ENCODE peak calls at places on chromosomes 3 and 15, in ten cellular contexts. One of them, this sample, is unnamed.

GRCh38 chr15:43070249-43070648 is 35.6 kb downstream of the UBR1 start:
- DNase-seq in GM12891: no peak
- DNase-seq in endothelial cell of umbilical vein: no peak
- DNase-seq in heart left ventricle: no peak
- DNase-seq in GM12892: no peak
- DNase-seq in HepG2: no peak
- DNase-seq in upper lobe of left lung: no peak
- DNase-seq in Peyer's patch: no peak
- DNase-seq in uterus: no peak
- DNase-seq in IMR-90: no peak
- DNase-seq in this sample: no peak

GRCh38 chr3:154177406-154177805 is 56.2 kb downstream of the ARHGEF26 start:
- DNase-seq in GM12891: no peak
- DNase-seq in endothelial cell of umbilical vein: no peak
- DNase-seq in heart left ventricle: no peak
- DNase-seq in GM12892: no peak
- DNase-seq in HepG2: no peak
- DNase-seq in upper lobe of left lung: no peak
- DNase-seq in Peyer's patch: no peak
- DNase-seq in uterus: no peak
- DNase-seq in IMR-90: no peak
- DNase-seq in this sample: no peak

GRCh38 chr3:172713316-172713715 is 2.4 kb upstream of the NCEH1 start:
- DNase-seq in GM12891: no peak
- DNase-seq in endothelial cell of umbilical vein: no peak
- DNase-seq in heart left ventricle: no peak
- DNase-seq in GM12892: no peak
- DNase-seq in HepG2: no peak
- DNase-seq in upper lobe of left lung: no peak
- DNase-seq in Peyer's patch: no peak
- DNase-seq in uterus: peak
- DNase-seq in IMR-90: no peak
- DNase-seq in this sample: no peak

GRCh38 chr3:114111060-114111790 is 54.7 kb downstream of the QTRT2 start:
- DNase-seq in GM12891: no peak
- DNase-seq in endothelial cell of umbilical vein: no peak
- DNase-seq in heart left ventricle: no peak
- DNase-seq in GM12892: no peak
- DNase-seq in HepG2: no peak
- DNase-seq in upper lobe of left lung: no peak
- DNase-seq in Peyer's patch: no peak
- DNase-seq in uterus: no peak
- DNase-seq in IMR-90: no peak
- DNase-seq in this sample: no peak

GRCh38 chr3:172461530-172462138 is 13.4 kb upstream of the GHSR start:
- DNase-seq in GM12891: peak
- DNase-seq in endothelial cell of umbilical vein: no peak
- DNase-seq in heart left ventricle: no peak
- DNase-seq in GM12892: no peak
- DNase-seq in HepG2: peak
- DNase-seq in upper lobe of left lung: no peak
- DNase-seq in Peyer's patch: no peak
- DNase-seq in uterus: no peak
- DNase-seq in IMR-90: peak
- DNase-seq in this sample: no peak

GRCh38 chr3:45591547-45591912 is 3.0 kb upstream of the LIMD1 start:
- DNase-seq in GM12891: no peak
- DNase-seq in endothelial cell of umbilical vein: no peak
- DNase-seq in heart left ventricle: no peak
- DNase-seq in GM12892: no peak
- DNase-seq in HepG2: no peak
- DNase-seq in upper lobe of left lung: no peak
- DNase-seq in Peyer's patch: no peak
- DNase-seq in uterus: no peak
- DNase-seq in IMR-90: no peak
- DNase-seq in this sample: no peak

GRCh38 chr3:162287600-162287999 is 791.0 kb downstream of the OTOL1 start:
- DNase-seq in GM12891: no peak
- DNase-seq in endothelial cell of umbilical vein: no peak
- DNase-seq in heart left ventricle: no peak
- DNase-seq in GM12892: no peak
- DNase-seq in HepG2: no peak
- DNase-seq in upper lobe of left lung: no peak
- DNase-seq in Peyer's patch: no peak
- DNase-seq in uterus: no peak
- DNase-seq in IMR-90: no peak
- DNase-seq in this sample: no peak

GRCh38 chr3:30702521-30703404 is 96.4 kb downstream of the TGFBR2 start:
- DNase-seq in GM12891: no peak
- DNase-seq in endothelial cell of umbilical vein: no peak
- DNase-seq in heart left ventricle: no peak
- DNase-seq in GM12892: no peak
- DNase-seq in HepG2: no peak
- DNase-seq in upper lobe of left lung: no peak
- DNase-seq in Peyer's patch: no peak
- DNase-seq in uterus: no peak
- DNase-seq in IMR-90: no peak
- DNase-seq in this sample: no peak

GRCh38 chr3:40310690-40311089 is 1.2 kb downstream of the EIF1B start:
- DNase-seq in GM12891: no peak
- DNase-seq in endothelial cell of umbilical vein: peak
- DNase-seq in heart left ventricle: no peak
- DNase-seq in GM12892: no peak
- DNase-seq in HepG2: no peak
- DNase-seq in upper lobe of left lung: no peak
- DNase-seq in Peyer's patch: no peak
- DNase-seq in uterus: no peak
- DNase-seq in IMR-90: peak
- DNase-seq in this sample: no peak

GRCh38 chr3:40309925-40310635 is 573 bp downstream of the EIF1B start:
- DNase-seq in GM12891: peak
- DNase-seq in endothelial cell of umbilical vein: peak
- DNase-seq in heart left ventricle: peak
- DNase-seq in GM12892: peak
- DNase-seq in HepG2: peak
- DNase-seq in upper lobe of left lung: peak
- DNase-seq in Peyer's patch: peak
- DNase-seq in uterus: peak
- DNase-seq in IMR-90: peak
- DNase-seq in this sample: peak

GRCh38 chr3:40317061-40317676 is 7.7 kb downstream of the EIF1B start:
- DNase-seq in GM12891: peak
- DNase-seq in endothelial cell of umbilical vein: peak
- DNase-seq in heart left ventricle: peak
- DNase-seq in GM12892: no peak
- DNase-seq in HepG2: peak
- DNase-seq in upper lobe of left lung: no peak
- DNase-seq in Peyer's patch: peak
- DNase-seq in uterus: peak
- DNase-seq in IMR-90: peak
- DNase-seq in this sample: peak

GRCh38 chr3:40312661-40313226 is 3.2 kb downstream of the EIF1B start:
- DNase-seq in GM12891: no peak
- DNase-seq in endothelial cell of umbilical vein: no peak
- DNase-seq in heart left ventricle: peak
- DNase-seq in GM12892: no peak
- DNase-seq in HepG2: no peak
- DNase-seq in upper lobe of left lung: no peak
- DNase-seq in Peyer's patch: no peak
- DNase-seq in uterus: no peak
- DNase-seq in IMR-90: peak
- DNase-seq in this sample: no peak

DNA sequence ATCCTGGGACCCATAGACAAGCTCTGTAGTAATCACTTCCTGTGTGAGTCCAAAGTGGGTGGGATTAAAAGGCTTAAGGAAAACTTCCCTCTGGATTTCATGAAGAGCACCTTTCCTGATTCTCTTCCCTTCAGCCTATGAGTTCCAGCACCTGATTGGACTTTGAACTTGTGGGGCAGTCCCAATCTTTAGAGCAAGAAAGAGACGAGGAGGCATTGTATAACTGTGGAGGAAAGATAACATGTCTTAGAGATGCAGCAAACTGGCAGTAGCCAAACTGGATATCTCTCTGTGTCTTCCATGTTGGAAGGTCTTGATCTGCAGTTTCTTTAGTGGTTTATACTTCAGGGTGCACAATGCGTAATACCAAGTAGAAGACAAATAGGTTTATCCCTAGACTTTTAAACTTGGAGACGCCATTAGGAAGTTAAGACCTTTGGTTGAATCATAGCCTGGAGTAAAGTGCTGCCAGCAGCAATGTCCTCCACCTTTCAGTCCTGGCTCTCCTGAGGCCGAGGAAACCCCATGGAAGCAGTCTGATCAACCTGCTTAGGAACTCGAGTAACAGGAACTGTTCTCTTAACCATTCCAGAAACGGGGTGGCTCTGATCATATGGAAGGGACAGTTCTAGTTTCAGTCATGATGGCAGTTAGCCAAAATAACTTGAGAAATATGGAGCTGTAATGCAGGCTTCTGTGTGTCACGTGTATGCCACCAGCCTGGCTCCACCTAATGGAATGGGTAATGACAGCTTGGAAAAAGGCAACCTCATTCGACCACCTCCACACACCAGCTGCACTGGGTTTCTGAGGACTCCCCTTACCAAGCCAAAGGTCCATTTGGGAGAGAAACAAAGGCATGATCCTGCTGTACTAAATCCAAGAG is 4.7 kb downstream of the EIF1B start:
- DNase-seq in GM12891: no peak
- DNase-seq in endothelial cell of umbilical vein: peak
- DNase-seq in heart left ventricle: no peak
- DNase-seq in GM12892: no peak
- DNase-seq in HepG2: peak
- DNase-seq in upper lobe of left lung: no peak
- DNase-seq in Peyer's patch: peak
- DNase-seq in uterus: no peak
- DNase-seq in IMR-90: no peak
- DNase-seq in this sample: no peak
- TF ChIP-seq POLR2A in GM12891: no peak
- TF ChIP-seq POLR2A in endothelial cell of umbilical vein: no peak
- TF ChIP-seq POLR2A in heart left ventricle: no peak
- TF ChIP-seq POLR2A in GM12892: peak
- TF ChIP-seq POLR2A in HepG2: no peak
- TF ChIP-seq POLR2A in upper lobe of left lung: no peak
- TF ChIP-seq POLR2A in Peyer's patch: no peak
- TF ChIP-seq POLR2A in uterus: no peak
- TF ChIP-seq POLR2A in IMR-90: no peak
- TF ChIP-seq POLR2A in this sample: no peak

DNA sequence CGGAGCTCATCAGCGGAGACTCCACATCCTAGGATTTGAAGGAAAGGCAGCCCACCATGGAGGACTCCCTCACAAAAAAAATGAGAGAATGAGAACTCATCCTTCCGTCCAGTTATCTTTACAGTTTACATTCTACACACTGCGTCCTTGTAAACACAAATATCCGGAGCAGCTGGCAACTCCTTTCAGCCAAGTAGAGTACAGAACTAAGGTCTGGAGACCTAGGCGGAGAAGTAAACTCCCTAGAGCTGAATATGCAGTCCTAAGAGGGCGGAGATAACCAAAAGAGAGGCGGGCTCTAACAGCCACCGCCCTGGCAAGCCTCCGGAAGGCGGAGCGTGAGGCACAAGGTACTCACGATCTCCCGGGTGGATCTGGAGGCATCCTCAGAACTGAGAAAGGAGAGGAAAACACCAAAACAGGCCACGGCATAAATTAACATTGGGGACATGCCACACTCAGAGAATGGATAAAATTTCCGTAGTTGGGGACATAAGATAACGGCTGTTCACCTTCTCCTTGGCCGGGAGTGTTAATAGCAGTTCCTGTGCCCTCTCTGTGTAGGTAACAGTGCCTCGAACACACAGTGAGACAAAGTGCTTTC is 976 bp upstream of the SIN3A start:
- DNase-seq in GM12891: no peak
- DNase-seq in endothelial cell of umbilical vein: peak
- DNase-seq in heart left ventricle: peak
- DNase-seq in GM12892: peak
- DNase-seq in HepG2: peak
- DNase-seq in upper lobe of left lung: peak
- DNase-seq in Peyer's patch: peak
- DNase-seq in uterus: peak
- DNase-seq in IMR-90: peak
- DNase-seq in this sample: peak
- TF ChIP-seq POLR2A in GM12891: peak
- TF ChIP-seq POLR2A in endothelial cell of umbilical vein: no peak
- TF ChIP-seq POLR2A in heart left ventricle: no peak
- TF ChIP-seq POLR2A in GM12892: peak
- TF ChIP-seq POLR2A in HepG2: no peak
- TF ChIP-seq POLR2A in upper lobe of left lung: no peak
- TF ChIP-seq POLR2A in Peyer's patch: peak
- TF ChIP-seq POLR2A in uterus: no peak
- TF ChIP-seq POLR2A in IMR-90: peak
- TF ChIP-seq POLR2A in this sample: no peak

GRCh38 chr3:12884104-12884742 is 42.9 kb upstream of the RPL32 start:
- DNase-seq in GM12891: no peak
- DNase-seq in endothelial cell of umbilical vein: no peak
- DNase-seq in heart left ventricle: peak
- DNase-seq in GM12892: no peak
- DNase-seq in HepG2: no peak
- DNase-seq in upper lobe of left lung: no peak
- DNase-seq in Peyer's patch: no peak
- DNase-seq in uterus: peak
- DNase-seq in IMR-90: peak
- DNase-seq in this sample: no peak

GRCh38 chr3:12886736-12887135 is 45.4 kb upstream of the RPL32 start:
- DNase-seq in GM12891: no peak
- DNase-seq in endothelial cell of umbilical vein: no peak
- DNase-seq in heart left ventricle: no peak
- DNase-seq in GM12892: no peak
- DNase-seq in HepG2: no peak
- DNase-seq in upper lobe of left lung: no peak
- DNase-seq in Peyer's patch: no peak
- DNase-seq in uterus: no peak
- DNase-seq in IMR-90: no peak
- DNase-seq in this sample: no peak

GRCh38 chr3:12885585-12885934 is 44.2 kb upstream of the RPL32 start:
- DNase-seq in GM12891: no peak
- DNase-seq in endothelial cell of umbilical vein: no peak
- DNase-seq in heart left ventricle: no peak
- DNase-seq in GM12892: no peak
- DNase-seq in HepG2: no peak
- DNase-seq in upper lobe of left lung: no peak
- DNase-seq in Peyer's patch: no peak
- DNase-seq in uterus: no peak
- DNase-seq in IMR-90: no peak
- DNase-seq in this sample: no peak

GRCh38 chr3:12886106-12886679 is 44.8 kb upstream of the RPL32 start:
- DNase-seq in GM12891: no peak
- DNase-seq in endothelial cell of umbilical vein: no peak
- DNase-seq in heart left ventricle: no peak
- DNase-seq in GM12892: no peak
- DNase-seq in HepG2: no peak
- DNase-seq in upper lobe of left lung: no peak
- DNase-seq in Peyer's patch: no peak
- DNase-seq in uterus: no peak
- DNase-seq in IMR-90: no peak
- DNase-seq in this sample: no peak

GRCh38 chr3:12884790-12885584 is 43.6 kb upstream of the RPL32 start:
- DNase-seq in GM12891: no peak
- DNase-seq in endothelial cell of umbilical vein: no peak
- DNase-seq in heart left ventricle: no peak
- DNase-seq in GM12892: no peak
- DNase-seq in HepG2: no peak
- DNase-seq in upper lobe of left lung: no peak
- DNase-seq in Peyer's patch: no peak
- DNase-seq in uterus: no peak
- DNase-seq in IMR-90: no peak
- DNase-seq in this sample: no peak
- TF ChIP-seq POLR2A in GM12891: no peak
- TF ChIP-seq POLR2A in endothelial cell of umbilical vein: no peak
- TF ChIP-seq POLR2A in heart left ventricle: no peak
- TF ChIP-seq POLR2A in GM12892: no peak
- TF ChIP-seq POLR2A in HepG2: no peak
- TF ChIP-seq POLR2A in upper lobe of left lung: no peak
- TF ChIP-seq POLR2A in Peyer's patch: no peak
- TF ChIP-seq POLR2A in uterus: no peak
- TF ChIP-seq POLR2A in IMR-90: no peak
- TF ChIP-seq POLR2A in this sample: no peak

GRCh38 chr3:10010546-10011465 is 15.4 kb upstream of the FANCD2 start:
- DNase-seq in GM12891: peak
- DNase-seq in endothelial cell of umbilical vein: peak
- DNase-seq in heart left ventricle: peak
- DNase-seq in GM12892: peak
- DNase-seq in HepG2: peak
- DNase-seq in upper lobe of left lung: peak
- DNase-seq in Peyer's patch: peak
- DNase-seq in uterus: peak
- DNase-seq in IMR-90: peak
- DNase-seq in this sample: peak
- TF ChIP-seq POLR2A in GM12891: no peak
- TF ChIP-seq POLR2A in endothelial cell of umbilical vein: peak
- TF ChIP-seq POLR2A in heart left ventricle: peak
- TF ChIP-seq POLR2A in GM12892: no peak
- TF ChIP-seq POLR2A in HepG2: peak
- TF ChIP-seq POLR2A in upper lobe of left lung: peak
- TF ChIP-seq POLR2A in Peyer's patch: peak
- TF ChIP-seq POLR2A in uterus: peak
- TF ChIP-seq POLR2A in IMR-90: no peak
- TF ChIP-seq POLR2A in this sample: peak